ENCODE peak calls at places on chromosomes 1 and 21, in four cellular contexts. A is tibial artery, W is uterus, L is A673. N is an unnamed sample.

GRCh38 chr21:46179708-46180078 is 4.6 kb downstream of the SPATC1L start:
- DNase-seq in A (no peak), W (no peak), L (no peak), N (peak)

GRCh38 chr1:119008483-119009299 is 20.5 kb upstream of the TBX15 start:
- DNase-seq in A (peak), W (no peak), L (peak), N (peak)

GRCh38 chr1:151144474-151145157 is 1.8 kb downstream of the SEMA6C start:
- DNase-seq in A (peak), W (no peak), L (no peak), N (no peak)

GRCh38 chr1:43705982-43706597 is 1.2 kb upstream of the ST3GAL3 start:
- DNase-seq in A (no peak), W (no peak), L (peak), N (no peak)

GRCh38 chr1:53660666-53661065 is 78.3 kb downstream of the GLIS1 start:
- DNase-seq in A (no peak), W (no peak), L (no peak), N (no peak)

GRCh38 chr1:156359973-156360372 is 9.0 kb upstream of the RHBG start:
- DNase-seq in A (no peak), W (no peak), L (peak), N (peak)

GRCh38 chr1:81819613-81820012 is 18.9 kb downstream of the ADGRL2 start:
- DNase-seq in A (no peak), W (no peak), L (no peak), N (no peak)

GRCh38 chr1:160618763-160619274 is 28.0 kb downstream of the SLAMF1 start:
- DNase-seq in A (no peak), W (no peak), L (peak), N (no peak)

GRCh38 chr1:175191654-175192053 is 922 bp downstream of the KIAA0040 start:
- DNase-seq in A (no peak), W (peak), L (no peak), N (no peak)

GRCh38 chr1:167052389-167052788 is 37.8 kb downstream of the GPA33 start:
- DNase-seq in A (no peak), W (no peak), L (peak), N (no peak)

GRCh38 chr1:178544531-178544930 is 31.6 kb downstream of the TEX35 start:
- DNase-seq in A (peak), W (no peak), L (no peak), N (no peak)

GRCh38 chr21:42193721-42194120 is 25.2 kb upstream of the ABCG1 start:
- DNase-seq in A (no peak), W (no peak), L (no peak), N (no peak)

GRCh38 chr1:114551400-114551799 is 30.0 kb downstream of the BCAS2 start:
- DNase-seq in A (no peak), W (no peak), L (no peak), N (no peak)

GRCh38 chr1:21906173-21907078 is 30.7 kb downstream of the HSPG2 start:
- DNase-seq in A (peak), W (peak), L (no peak), N (peak)

GRCh38 chr21:37915516-37915915 is 741 bp downstream of the KCNJ6 start:
- DNase-seq in A (no peak), W (no peak), L (no peak), N (no peak)

GRCh38 chr1:175889848-175890247 is 146.5 kb upstream of the TNR start:
- DNase-seq in A (no peak), W (no peak), L (no peak), N (no peak)

GRCh38 chr1:239394107-239394506 is 7.7 kb downstream of the CHRM3 start:
- DNase-seq in A (no peak), W (no peak), L (no peak), N (no peak)

GRCh38 chr1:183080406-183080805 is 57.2 kb downstream of the LAMC1 start:
- DNase-seq in A (no peak), W (no peak), L (no peak), N (no peak)

GRCh38 chr1:205709059-205709398 is 28.7 kb upstream of the SLC45A3 start:
- DNase-seq in A (no peak), W (no peak), L (no peak), N (no peak)

GRCh38 chr1:54249798-54250497 is 50.0 kb downstream of the MRPL37 start:
- DNase-seq in A (no peak), W (no peak), L (peak), N (no peak)

GRCh38 chr1:2258996-2259395 is 30.9 kb downstream of the SKI start:
- DNase-seq in A (no peak), W (no peak), L (no peak), N (no peak)

GRCh38 chr21:45580181-45580575 is 37.9 kb upstream of the SLC19A1 start:
- DNase-seq in A (peak), W (no peak), L (no peak), N (no peak)

GRCh38 chr1:54298284-54299033 is 98.5 kb downstream of the MRPL37 start:
- DNase-seq in A (no peak), W (no peak), L (no peak), N (no peak)

GRCh38 chr1:43796111-43796581 is 88.8 kb downstream of the ST3GAL3 start:
- DNase-seq in A (no peak), W (no peak), L (peak), N (no peak)

GRCh38 chr1:76082084-76082483 is 7.5 kb downstream of the ST6GALNAC3 start:
- DNase-seq in A (no peak), W (no peak), L (no peak), N (no peak)

GRCh38 chr1:7248828-7249227 is 463.6 kb downstream of the CAMTA1 start:
- DNase-seq in A (no peak), W (no peak), L (no peak), N (peak)

GRCh38 chr1:32892368-32893197 is 6.3 kb downstream of the HPCA start:
- DNase-seq in A (peak), W (no peak), L (peak), N (no peak)

GRCh38 chr21:26124421-26124833 is 46.1 kb downstream of the APP start:
- DNase-seq in A (no peak), W (no peak), L (peak), N (no peak)

GRCh38 chr1:29851666-29852065 is 615.3 kb downstream of the PTPRU start:
- DNase-seq in A (no peak), W (no peak), L (no peak), N (peak)

GRCh38 chr1:90707363-90707710 is 9.8 kb downstream of the BARHL2 start:
- DNase-seq in A (no peak), W (no peak), L (peak), N (no peak)

GRCh38 chr1:103106426-103107321 is 1.6 kb downstream of the COL11A1 start:
- DNase-seq in A (no peak), W (no peak), L (peak), N (no peak)

GRCh38 chr1:8394456-8395321 is 76.8 kb downstream of the SLC45A1 start:
- DNase-seq in A (no peak), W (no peak), L (no peak), N (no peak)

GRCh38 chr1:91555821-91556531 is 55.3 kb downstream of the CDC7 start:
- DNase-seq in A (no peak), W (no peak), L (no peak), N (no peak)

GRCh38 chr1:203914292-203914691 is 52.9 kb downstream of the SNRPE start:
- DNase-seq in A (no peak), W (no peak), L (no peak), N (no peak)
- H3K4me3 ChIP-seq in A (no peak), W (no peak), L (no peak), N (no peak)

GRCh38 chr1:197909346-197909745 is 6.9 kb downstream of the C1orf53 start:
- DNase-seq in A (no peak), W (no peak), L (no peak), N (no peak)
- TF ChIP-seq CTCF in A (no peak), W (no peak), L (no peak), N (no peak)

DNA sequence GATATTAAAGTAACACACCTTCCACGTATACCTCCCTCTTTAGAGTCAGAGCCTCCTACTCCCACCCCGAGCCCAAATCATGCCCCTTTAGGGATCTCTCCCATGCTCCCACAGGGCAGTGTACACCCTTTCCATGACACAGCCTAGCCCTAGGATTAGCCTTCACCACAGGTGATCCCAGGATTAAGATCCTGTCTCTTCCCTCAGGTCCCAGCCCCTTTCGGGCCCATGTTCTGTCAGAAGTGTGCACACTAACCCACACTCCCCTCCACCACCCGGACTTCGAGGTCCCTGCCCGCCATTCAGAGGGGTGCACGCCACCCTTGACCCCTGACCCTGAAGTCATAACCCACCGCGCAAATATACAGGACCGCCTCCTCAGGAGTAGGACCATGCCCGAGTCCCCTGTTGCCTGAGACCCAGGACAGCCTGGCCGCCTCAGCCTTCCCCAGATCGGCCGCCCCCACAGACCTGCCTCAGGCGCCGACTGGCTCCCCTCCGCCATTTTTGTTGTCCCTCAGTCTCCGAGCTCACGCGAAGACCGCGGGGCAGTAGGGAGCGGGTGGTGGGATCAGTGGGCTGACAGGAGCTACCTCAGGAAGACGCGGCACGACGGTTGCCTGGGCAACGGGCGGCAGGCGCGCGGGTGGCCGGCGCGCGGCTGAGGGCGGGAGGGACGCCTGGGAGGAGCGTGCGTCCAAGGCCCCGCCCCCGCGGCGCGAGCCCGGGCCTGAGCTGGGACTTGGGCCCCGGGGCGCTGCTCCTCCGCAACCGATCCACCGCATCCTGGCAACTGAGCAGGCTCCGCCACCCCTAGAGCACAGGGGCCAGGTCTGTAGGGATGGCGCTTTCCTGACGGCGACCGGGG is at the start of gene AGBL4:
- DNase-seq in A (no peak), W (no peak), L (peak), N (no peak)
- H3K4me3 ChIP-seq in A (peak), W (peak), L (peak), N (peak)

GRCh38 chr1:226912587-226913176 is 27.4 kb upstream of the COQ8A start:
- DNase-seq in A (peak), W (no peak), L (peak), N (no peak)
- TF ChIP-seq CTCF in A (peak), W (peak), L (peak), N (no peak)

GRCh38 chr1:41486053-41486891 is 1.8 kb upstream of the EDN2 start:
- DNase-seq in A (no peak), W (no peak), L (no peak), N (no peak)

GRCh38 chr1:41487729-41488598 is 3.5 kb upstream of the EDN2 start:
- DNase-seq in A (no peak), W (no peak), L (no peak), N (no peak)

GRCh38 chr1:41485605-41486004 is 1.1 kb upstream of the EDN2 start:
- DNase-seq in A (no peak), W (no peak), L (no peak), N (no peak)

GRCh38 chr1:41488599-41488905 is 4.1 kb upstream of the EDN2 start:
- DNase-seq in A (no peak), W (no peak), L (no peak), N (no peak)

GRCh38 chr1:41486892-41487728 is 2.6 kb upstream of the EDN2 start:
- DNase-seq in A (no peak), W (no peak), L (no peak), N (no peak)
- H3K4me3 ChIP-seq in A (no peak), W (no peak), L (no peak), N (no peak)

GRCh38 chr1:41361028-41361494 is at the start of gene FOXO6:
- DNase-seq in A (peak), W (peak), L (peak), N (peak)
- TF ChIP-seq CTCF in A (peak), W (peak), L (peak), N (no peak)

N was measured in lower leg skin.